ENCODE peak calls at places on chromosomes 2 and 18, in ten cellular contexts. A is lower leg skin, O is H54, T is NB4, D is sigmoid colon, E is right lobe of liver, N is Peyer's patch, P is heart left ventricle, U is IMR-90, C is uterus. K is an unnamed sample.

GRCh38 chr2:111897630-111897923 is 830 bp upstream of the MERTK start:
- DNase-seq in D (no peak), N (no peak), O (no peak), C (no peak), E (no peak), A (no peak), U (no peak), T (no peak), P (no peak), K (no peak)

GRCh38 chr18:48393170-48393569 is 16.0 kb downstream of the ZBTB7C start:
- DNase-seq in D (no peak), N (no peak), C (no peak), T (no peak), O (no peak), P (no peak), U (no peak), E (no peak), A (no peak), K (no peak)

GRCh38 chr2:239180526-239181073 is 220.2 kb downstream of the HDAC4 start:
- DNase-seq in U (no peak), A (no peak), O (no peak), C (peak; percentile 11), P (peak; percentile 9), T (no peak), D (peak; percentile 41), N (peak; percentile 34), E (peak; percentile 28), K (no peak)

GRCh38 chr2:45778720-45779171 is 127.3 kb downstream of the PRKCE start:
- DNase-seq in T (peak; percentile 79), P (peak; percentile 44), U (peak; percentile 63), O (peak; percentile 57), C (peak; percentile 59), A (peak; percentile 65), E (peak; percentile 76), N (peak; percentile 90), D (peak; percentile 78), K (peak; percentile 55)

GRCh38 chr2:216316743-216317142 is 55.5 kb downstream of the MARCHF4 start:
- DNase-seq in P (no peak), A (no peak), N (no peak), O (peak; percentile 73), T (no peak), U (peak; percentile 92), D (no peak), C (no peak), E (no peak), K (no peak)

GRCh38 chr2:15591373-15591691 is 336 bp upstream of the DDX1 start:
- DNase-seq in C (no peak), P (no peak), D (no peak), A (no peak), U (no peak), N (no peak), E (no peak), O (no peak), T (no peak), K (no peak)

GRCh38 chr2:101805146-101806088 is 107.9 kb downstream of the MAP4K4 start:
- DNase-seq in A (no peak), E (peak; percentile 61), O (no peak), N (no peak), U (peak; percentile 83), D (no peak), T (no peak), C (peak; percentile 51), P (no peak), K (no peak)

GRCh38 chr18:13320891-13321425 is 102.4 kb downstream of the LDLRAD4 start:
- DNase-seq in U (no peak), E (no peak), P (no peak), D (no peak), A (no peak), T (no peak), C (no peak), N (no peak), O (no peak), K (no peak)

GRCh38 chr2:168889635-168890005 is 610 bp downstream of the SPC25 start:
- DNase-seq in E (no peak), A (no peak), T (peak; percentile 31), C (no peak), U (no peak), P (no peak), O (no peak), D (no peak), N (no peak), K (no peak)

DNA sequence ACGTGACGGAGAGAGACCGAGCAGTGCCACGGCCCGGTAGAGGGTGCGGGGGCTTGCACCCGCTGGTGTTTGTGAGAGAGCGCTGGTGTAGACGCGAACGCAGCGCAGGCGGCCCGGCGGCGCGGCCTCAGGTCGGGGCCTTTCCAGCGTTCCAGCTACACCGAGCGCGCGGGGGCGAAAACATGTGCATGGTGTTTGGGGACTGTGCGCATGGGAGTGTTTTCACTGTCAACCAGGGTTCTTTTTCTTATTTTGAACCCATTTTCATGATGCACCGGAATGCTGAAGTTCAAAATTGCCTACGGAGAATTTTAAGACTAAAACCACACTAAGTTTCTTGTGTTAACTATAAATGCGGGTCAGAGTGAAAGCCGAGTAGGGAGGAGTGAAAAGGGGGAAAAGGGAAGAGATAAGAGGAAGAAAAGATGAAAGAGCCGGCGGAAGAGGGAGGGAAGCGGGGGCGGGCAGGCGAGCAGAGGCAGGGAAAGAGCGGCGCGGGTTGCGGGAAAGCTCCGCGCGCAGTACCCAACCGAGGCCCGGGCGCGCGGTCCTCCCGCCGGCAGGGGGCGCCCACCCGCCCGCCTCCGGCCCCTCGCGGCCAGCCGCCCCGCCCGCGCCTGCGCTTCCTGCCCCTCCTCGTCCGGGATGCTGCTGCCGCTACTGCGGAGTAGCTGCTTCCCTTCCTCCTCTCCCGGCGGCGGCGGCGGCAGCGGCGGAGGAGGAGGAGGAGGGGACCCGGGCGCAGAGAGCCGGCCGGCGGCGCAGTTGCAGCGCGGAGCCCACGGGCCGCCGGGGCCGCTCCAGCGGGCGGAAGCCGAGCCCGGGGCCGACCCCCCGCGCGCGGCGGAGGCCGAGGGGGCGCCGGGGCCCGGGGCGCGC is at the start of gene RAB12:
- DNase-seq in U (peak; percentile 83), A (peak; percentile 69), O (peak; percentile 94), E (peak; percentile 91), C (peak; percentile 85), D (peak; percentile 94), P (peak; percentile 94), T (peak; percentile 88), N (peak; percentile 92), K (peak; percentile 65)
- TF ChIP-seq POLR2A in U (peak; percentile 63), A (no peak), O (peak; percentile 67), E (peak; percentile 74), C (peak; percentile 58), D (no peak), P (no peak), T (peak; percentile 33), N (no peak), K (peak; percentile 64)

DNA sequence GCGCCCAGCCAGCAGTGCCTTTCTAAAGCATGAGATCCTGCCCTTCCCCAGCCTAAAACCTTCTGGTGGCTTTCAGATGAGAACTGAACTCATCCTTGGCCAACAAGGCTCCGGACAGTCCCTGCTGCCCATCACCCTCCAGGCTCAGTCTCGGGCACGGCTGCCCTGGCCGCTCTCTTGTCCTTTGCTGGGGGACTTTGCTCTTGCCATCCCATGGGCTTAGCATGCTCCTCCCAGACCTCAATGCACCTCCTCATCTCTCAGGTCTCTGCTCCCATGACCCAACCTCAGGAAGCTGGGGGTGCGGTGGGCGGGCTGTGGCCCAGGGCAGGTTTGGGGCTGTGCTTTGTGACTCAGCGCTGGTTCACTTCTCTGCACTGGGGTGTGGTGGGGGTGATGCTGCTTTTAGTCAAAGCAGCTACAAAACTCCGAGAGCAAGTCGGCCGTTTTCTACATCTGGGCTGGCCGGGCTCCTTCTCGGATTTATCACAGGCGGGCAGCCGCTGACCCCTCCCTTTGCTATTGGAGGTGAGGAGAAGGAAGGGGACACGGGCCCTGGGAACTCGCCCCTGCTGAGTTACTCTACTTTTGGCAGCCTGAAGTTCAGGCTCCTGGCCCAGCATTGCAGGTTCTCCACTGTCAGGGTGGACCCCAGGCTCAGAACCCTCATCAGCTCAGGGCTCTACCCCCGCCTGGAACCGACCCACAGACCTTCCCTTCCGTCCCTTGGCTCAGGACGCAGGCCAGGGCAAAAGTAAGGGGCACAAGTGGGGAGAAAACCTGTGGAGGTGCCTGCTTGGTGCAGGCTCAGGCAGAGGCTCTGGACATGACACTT is 90.6 kb upstream of the TAF1B start:
- DNase-seq in U (peak; percentile 70), C (no peak), D (no peak), N (peak; percentile 76), P (no peak), A (no peak), E (no peak), T (peak; percentile 38), O (peak; percentile 94), K (no peak)
- TF ChIP-seq POLR2A in U (no peak), C (no peak), D (no peak), N (no peak), P (no peak), A (no peak), E (no peak), T (no peak), O (no peak), K (no peak)

DNA sequence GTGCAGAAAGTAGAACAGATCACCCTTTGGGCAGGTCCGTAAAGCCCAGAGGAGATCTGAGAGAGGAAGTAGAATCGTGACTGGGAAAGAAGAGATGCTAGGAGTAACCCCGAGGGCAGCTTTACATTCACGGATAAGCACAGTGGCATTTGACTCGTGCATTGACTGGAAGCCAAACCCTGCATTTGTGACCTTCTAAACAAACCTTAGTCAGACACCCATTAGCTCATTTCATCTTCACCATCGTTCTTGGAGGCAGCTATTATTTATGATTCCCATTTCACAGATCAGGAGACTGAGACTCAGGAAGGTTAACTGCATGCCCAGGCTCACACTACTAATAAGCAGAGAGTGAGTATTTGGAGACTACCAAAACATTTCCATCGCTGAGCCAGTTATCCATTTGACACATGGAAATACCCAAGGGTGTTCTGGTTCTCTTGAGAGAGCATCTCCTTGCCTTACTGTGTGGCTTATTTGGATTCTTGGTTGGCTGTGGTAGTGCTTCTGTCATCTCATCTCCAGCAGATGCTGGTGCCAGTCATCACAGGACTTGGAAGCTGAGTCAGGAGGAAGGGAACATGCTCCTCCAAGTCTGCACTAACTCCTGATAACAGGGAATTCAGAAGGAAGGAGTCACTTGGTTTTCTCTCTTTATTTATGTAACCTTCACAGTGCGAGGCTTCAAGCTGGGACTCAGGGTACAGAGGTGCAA is 55.1 kb downstream of the RASGRP3 start:
- DNase-seq in E (no peak), O (no peak), P (no peak), T (no peak), U (peak; percentile 69), D (no peak), N (no peak), C (no peak), A (no peak), K (no peak)
- TF ChIP-seq POLR2A in E (no peak), O (no peak), P (no peak), T (no peak), U (no peak), D (no peak), N (no peak), C (no peak), A (no peak), K (no peak)

DNA sequence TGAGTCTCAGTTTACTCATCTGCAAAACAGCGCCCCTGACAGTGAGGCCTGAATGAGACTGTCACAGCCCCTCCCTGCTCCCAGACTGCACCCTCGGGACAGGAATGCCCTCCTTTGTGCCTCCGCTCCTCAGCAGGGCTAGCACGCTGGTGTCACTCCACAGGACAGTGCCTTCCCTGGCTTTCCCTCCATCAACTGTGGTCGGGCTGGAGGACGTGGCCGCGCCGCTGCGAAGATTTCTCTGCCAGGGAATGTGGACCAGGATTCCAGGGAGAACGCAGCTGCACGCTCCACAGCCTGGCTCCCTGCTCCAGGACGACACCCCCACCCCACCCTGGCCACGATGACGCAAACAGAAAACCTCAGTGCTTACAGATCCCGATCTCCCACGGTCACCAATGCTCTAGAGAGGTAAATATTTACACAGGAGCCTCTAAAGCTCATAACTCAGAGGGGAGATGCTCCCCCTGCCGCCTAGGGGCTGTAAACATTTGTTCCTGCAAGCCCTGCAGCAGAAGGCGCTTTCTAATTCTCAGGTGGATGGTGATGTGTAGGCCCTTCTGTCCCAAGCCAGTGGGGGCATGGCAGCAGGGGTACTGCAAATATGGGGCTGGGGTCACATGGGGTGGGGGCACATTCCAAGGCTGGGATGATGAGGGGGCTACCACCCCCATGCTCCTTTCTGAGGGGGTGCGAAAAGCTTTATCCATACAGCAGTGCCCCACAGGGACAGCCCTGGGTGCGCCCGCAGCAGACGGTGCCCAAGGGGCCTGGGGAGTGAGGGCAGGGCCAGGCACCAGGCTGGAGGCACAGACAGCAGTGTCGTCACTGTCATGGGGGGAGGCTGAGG is 12.4 kb downstream of the HS6ST1 start:
- DNase-seq in A (no peak), U (peak; percentile 100), O (no peak), D (peak; percentile 97), C (peak; percentile 82), E (peak; percentile 75), T (peak; percentile 25), N (peak; percentile 77), P (peak; percentile 60), K (no peak)
- TF ChIP-seq POLR2A in A (no peak), U (peak; percentile 61), O (no peak), D (no peak), C (no peak), E (no peak), T (no peak), N (no peak), P (no peak), K (no peak)

K was measured in endothelial cell of umbilical vein.